ENCODE peak calls at places on chromosomes 5 and 9, in seven cellular contexts. A, E, N, L, S, Q and I are unnamed samples. For H3K27me3, the result is how much of the 10 kb centered on the place peaks cover.

GRCh38 chr9:90943341-90943740 is 141.7 kb downstream of the SYK start:
- DNase-seq in A (no peak), E (no peak), N (peak), L (no peak), S (no peak), Q (no peak), I (no peak)

GRCh38 chr9:18233776-18234445 is 240.0 kb upstream of the ADAMTSL1 start:
- DNase-seq in A (no peak), E (no peak), N (no peak), L (no peak), S (no peak), Q (no peak), I (no peak)

GRCh38 chr9:123359546-123359945 is 3.5 kb downstream of the CRB2 start:
- DNase-seq in A (no peak), E (no peak), N (no peak), L (no peak), S (no peak), Q (no peak), I (no peak)

GRCh38 chr5:80326468-80326867 is 6.7 kb downstream of the SPZ1 start:
- DNase-seq in A (no peak), E (no peak), N (no peak), L (no peak), S (no peak), Q (no peak), I (no peak)

GRCh38 chr5:135309391-135310327 is 89.4 kb downstream of the MACROH2A1 start:
- DNase-seq in A (no peak), E (no peak), N (no peak), L (no peak), S (peak), Q (no peak), I (no peak)

GRCh38 chr9:135702002-135702721 is at the start of gene KCNT1:
- DNase-seq in A (peak), E (no peak), N (peak), L (peak), S (no peak), Q (peak), I (peak)

GRCh38 chr9:93252781-93253530 is 69.0 kb downstream of the WNK2 start:
- DNase-seq in A (no peak), E (no peak), N (no peak), L (peak), S (no peak), Q (no peak), I (no peak)

GRCh38 chr9:134476942-134477335 is 150.7 kb downstream of the RXRA start:
- DNase-seq in A (no peak), E (no peak), N (no peak), L (no peak), S (no peak), Q (no peak), I (no peak)

GRCh38 chr9:89996717-89997116 is 391.9 kb downstream of the GADD45G start:
- DNase-seq in A (no peak), E (peak), N (no peak), L (no peak), S (no peak), Q (no peak), I (no peak)

GRCh38 chr9:121282309-121283071 is 14.5 kb downstream of the GSN start:
- DNase-seq in A (peak), E (no peak), N (peak), L (peak), S (peak), Q (no peak), I (no peak)

GRCh38 chr5:79295096-79295495 is 59.2 kb downstream of the JMY start:
- DNase-seq in A (no peak), E (no peak), N (no peak), L (no peak), S (no peak), Q (no peak), I (no peak)

GRCh38 chr5:135535820-135536801 is at the start of gene NEUROG1:
- DNase-seq in A (no peak), E (no peak), N (no peak), L (no peak), S (no peak), Q (no peak), I (no peak)

GRCh38 chr5:135828793-135829150 is 5.7 kb upstream of the SLC25A48 start:
- DNase-seq in A (no peak), E (no peak), N (no peak), L (no peak), S (no peak), Q (no peak), I (no peak)

GRCh38 chr5:112848116-112848811 is 12.8 kb upstream of the SRP19 start:
- DNase-seq in A (peak), E (peak), N (peak), L (no peak), S (peak), Q (no peak), I (peak)

GRCh38 chr9:84781431-84781830 is 111.9 kb downstream of the NTRK2 start:
- DNase-seq in A (peak), E (peak), N (peak), L (no peak), S (no peak), Q (no peak), I (peak)

GRCh38 chr5:13985736-13986418 is 41.4 kb upstream of the DNAH5 start:
- DNase-seq in A (peak), E (peak), N (peak), L (no peak), S (peak), Q (no peak), I (peak)

GRCh38 chr9:19378647-19379046 is 1.4 kb downstream of the RPS6 start:
- DNase-seq in A (no peak), E (no peak), N (no peak), L (no peak), S (no peak), Q (no peak), I (no peak)

GRCh38 chr9:134515026-134515821 is 126.4 kb upstream of the COL5A1 start:
- DNase-seq in A (peak), E (no peak), N (no peak), L (peak), S (no peak), Q (no peak), I (no peak)

GRCh38 chr9:33297455-33297854 is 7.1 kb downstream of the NFX1 start:
- DNase-seq in A (no peak), E (no peak), N (no peak), L (no peak), S (no peak), Q (no peak), I (no peak)

GRCh38 chr5:131720714-131721113 is 76.1 kb downstream of the FNIP1 start:
- DNase-seq in A (peak), E (no peak), N (no peak), L (no peak), S (no peak), Q (no peak), I (no peak)

GRCh38 chr5:134174841-134175839 is 1.6 kb downstream of the SKP1 start:
- DNase-seq in A (peak), E (peak), N (peak), L (no peak), S (no peak), Q (no peak), I (peak)

GRCh38 chr9:32899181-32899580 is 102.2 kb downstream of the APTX start:
- DNase-seq in A (no peak), E (no peak), N (peak), L (no peak), S (no peak), Q (no peak), I (no peak)

GRCh38 chr9:128056086-128056485 is 11.0 kb downstream of the NAIF1 start:
- DNase-seq in A (no peak), E (no peak), N (no peak), L (no peak), S (no peak), Q (no peak), I (no peak)

GRCh38 chr9:128056887-128057723 is 10.0 kb downstream of the NAIF1 start:
- DNase-seq in A (no peak), E (peak), N (no peak), L (no peak), S (no peak), Q (no peak), I (no peak)

GRCh38 chr9:128059365-128059983 is 7.6 kb downstream of the NAIF1 start:
- DNase-seq in A (no peak), E (no peak), N (no peak), L (no peak), S (no peak), Q (no peak), I (no peak)

GRCh38 chr9:128055222-128056040 is 11.7 kb downstream of the NAIF1 start:
- DNase-seq in A (peak), E (no peak), N (no peak), L (peak), S (no peak), Q (no peak), I (no peak)

GRCh38 chr9:128057724-128058409 is 9.3 kb downstream of the NAIF1 start:
- DNase-seq in A (no peak), E (peak), N (no peak), L (no peak), S (no peak), Q (no peak), I (no peak)
- H3K4me3 ChIP-seq in A (no peak), E (peak), N (no peak), L (no peak), S (no peak), Q (no peak), I (no peak)

DNA sequence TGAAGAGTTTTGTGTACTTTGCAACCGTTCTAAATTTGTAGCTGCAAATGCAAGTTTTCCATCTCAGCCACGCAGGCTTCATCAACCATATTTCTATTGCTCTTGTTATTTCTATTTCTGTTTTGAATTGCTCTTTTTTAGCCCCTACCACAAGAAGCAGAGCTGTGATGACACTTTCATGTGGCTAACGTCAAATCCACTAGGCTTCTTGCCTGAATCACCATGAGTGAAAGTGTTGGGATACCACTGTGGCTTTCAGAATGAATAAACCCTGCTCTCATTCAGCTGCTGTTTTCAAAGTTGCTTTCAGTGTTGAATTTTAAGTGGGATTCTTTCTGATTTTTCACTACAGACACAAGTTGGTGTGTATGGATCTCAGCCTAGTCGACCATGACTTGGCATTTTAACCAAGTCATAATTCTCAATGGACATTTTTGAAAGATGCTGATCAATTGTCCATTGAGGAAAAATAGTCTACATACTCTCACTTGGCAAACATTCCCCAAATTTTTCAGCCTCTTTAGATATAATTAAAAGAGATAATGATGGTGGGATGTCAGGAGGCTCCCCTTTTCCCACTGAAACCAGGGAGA is 41.0 kb upstream of the MTAP start:
- DNase-seq in A (no peak), E (no peak), N (no peak), L (no peak), S (no peak), Q (no peak), I (no peak)
- H3K27me3 ChIP-seq in A (half or more), E (under half), N (under half), L (under half), S (under half), Q (under half), I (under half)

DNA sequence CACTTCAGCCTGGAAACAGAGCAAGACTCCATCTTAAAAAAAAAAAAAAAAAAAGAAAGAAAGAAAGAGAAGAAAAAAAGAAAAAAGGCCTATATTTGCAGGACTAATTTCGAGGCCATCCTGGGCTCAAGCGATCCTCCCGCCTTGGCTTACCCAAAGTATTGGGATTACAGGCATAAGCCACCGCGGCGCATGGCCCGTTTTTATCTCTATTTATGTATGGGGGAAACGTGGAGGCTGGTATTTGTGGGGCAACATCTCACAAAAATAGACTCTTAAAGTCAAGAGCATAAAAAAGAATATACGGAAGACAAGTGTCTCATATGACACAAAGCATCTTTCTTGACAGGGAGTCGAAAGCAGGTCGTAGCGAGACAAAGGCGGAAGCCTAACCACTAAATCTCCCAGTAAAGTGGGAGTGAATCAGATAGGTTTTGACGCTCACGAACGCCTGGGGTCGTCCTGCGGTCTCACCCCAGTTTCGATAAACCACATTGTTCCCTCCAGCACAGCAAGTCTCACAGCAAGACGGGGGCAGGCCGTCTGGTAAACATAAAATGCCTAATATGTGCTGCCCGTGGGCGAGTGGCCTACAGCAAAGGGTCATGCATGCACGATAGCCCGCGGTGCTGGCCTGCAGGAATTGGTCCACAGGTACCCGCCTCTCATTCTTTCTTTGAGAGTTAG is 1.8 kb upstream of the TRIM41 start:
- DNase-seq in A (no peak), E (no peak), N (no peak), L (no peak), S (no peak), Q (peak), I (no peak)
- H3K4me3 ChIP-seq in A (peak), E (peak), N (no peak), L (peak), S (no peak), Q (peak), I (peak)

DNA sequence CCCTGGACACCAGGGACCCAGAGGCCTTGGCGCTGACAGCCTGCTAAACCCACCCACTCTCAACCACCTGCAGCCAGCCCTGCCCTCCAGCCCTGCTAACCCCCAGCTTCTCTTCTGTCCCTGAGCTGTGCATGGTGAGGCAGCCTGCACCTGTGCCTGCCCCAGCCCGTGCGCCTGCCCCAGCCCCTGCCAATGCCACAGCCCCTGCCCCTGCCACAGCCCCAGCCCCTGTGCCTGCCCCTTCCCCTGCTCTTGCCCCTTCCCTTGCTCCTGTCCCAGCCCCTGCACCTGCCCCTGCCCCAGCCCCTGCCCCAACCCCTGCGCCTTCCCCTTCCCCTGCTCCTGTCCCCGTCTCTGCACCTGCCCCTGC is 43.3 kb upstream of the IRX4 start:
- DNase-seq in A (no peak), E (no peak), N (no peak), L (no peak), S (no peak), Q (no peak), I (no peak)
- H3K27me3 ChIP-seq in A (under half), E (under half), N (under half), L (under half), S (under half), Q (under half), I (under half)

GRCh38 chr5:125348221-125348692 is 601.8 kb upstream of the ZNF608 start:
- DNase-seq in A (peak), E (no peak), N (no peak), L (no peak), S (no peak), Q (no peak), I (no peak)

GRCh38 chr5:125346316-125346715 is 599.9 kb upstream of the ZNF608 start:
- DNase-seq in A (no peak), E (no peak), N (no peak), L (no peak), S (no peak), Q (no peak), I (no peak)

GRCh38 chr5:125342938-125343401 is 596.5 kb upstream of the ZNF608 start:
- DNase-seq in A (peak), E (no peak), N (no peak), L (no peak), S (no peak), Q (no peak), I (peak)

GRCh38 chr5:125349432-125349831 is 603.0 kb upstream of the ZNF608 start:
- DNase-seq in A (peak), E (no peak), N (no peak), L (no peak), S (peak), Q (no peak), I (peak)

DNA sequence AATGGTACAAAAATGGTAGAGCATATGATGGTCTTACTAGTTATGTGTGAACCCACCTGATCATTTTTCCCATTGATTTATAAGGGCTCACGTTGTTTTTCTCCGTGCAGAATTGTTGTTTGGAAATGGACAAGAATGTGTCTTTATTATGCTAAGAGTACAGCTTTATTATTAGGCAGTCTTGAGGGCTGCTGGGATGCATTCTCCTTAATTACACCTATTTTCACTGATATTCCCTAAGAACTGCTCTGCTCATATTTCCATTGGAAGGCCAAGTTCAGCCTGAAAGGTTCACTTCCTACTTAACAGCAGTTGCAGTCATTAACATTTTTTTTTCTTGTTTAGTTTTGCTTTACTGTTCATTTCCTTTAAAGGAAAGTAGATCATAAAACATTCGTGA is 602.5 kb upstream of the ZNF608 start:
- DNase-seq in A (no peak), E (no peak), N (no peak), L (no peak), S (no peak), Q (no peak), I (no peak)
- H3K4me3 ChIP-seq in A (no peak), E (no peak), N (no peak), L (no peak), S (no peak), Q (no peak), I (no peak)

GRCh38 chr5:168152660-168153059 is 138.8 kb upstream of the WWC1 start:
- DNase-seq in A (peak), E (no peak), N (peak), L (no peak), S (no peak), Q (no peak), I (no peak)

GRCh38 chr5:168147536-168148460 is 143.6 kb upstream of the WWC1 start:
- DNase-seq in A (no peak), E (no peak), N (no peak), L (no peak), S (no peak), Q (no peak), I (no peak)

GRCh38 chr5:168153263-168153930 is 138.0 kb upstream of the WWC1 start:
- DNase-seq in A (no peak), E (no peak), N (no peak), L (no peak), S (no peak), Q (no peak), I (no peak)

GRCh38 chr5:168155585-168155984 is 135.9 kb upstream of the WWC1 start:
- DNase-seq in A (no peak), E (no peak), N (no peak), L (no peak), S (no peak), Q (no peak), I (no peak)

GRCh38 chr5:168151041-168151440 is 140.4 kb upstream of the WWC1 start:
- DNase-seq in A (no peak), E (no peak), N (no peak), L (no peak), S (no peak), Q (no peak), I (no peak)
- H3K27me3 ChIP-seq in A (under half), E (under half), N (under half), L (under half), S (under half), Q (under half), I (under half)

GRCh38 chr5:68436686-68437520 is 221.3 kb downstream of the PIK3R1 start:
- DNase-seq in A (peak), E (no peak), N (no peak), L (no peak), S (no peak), Q (no peak), I (no peak)

GRCh38 chr5:68431601-68432337 is 216.2 kb downstream of the PIK3R1 start:
- DNase-seq in A (no peak), E (no peak), N (no peak), L (no peak), S (no peak), Q (no peak), I (no peak)

GRCh38 chr5:68435611-68436010 is 220.1 kb downstream of the PIK3R1 start:
- DNase-seq in A (no peak), E (no peak), N (no peak), L (no peak), S (no peak), Q (no peak), I (no peak)

GRCh38 chr5:68432682-68433081 is 217.1 kb downstream of the PIK3R1 start:
- DNase-seq in A (no peak), E (no peak), N (no peak), L (no peak), S (no peak), Q (peak), I (no peak)

GRCh38 chr5:68433921-68434879 is 218.6 kb downstream of the PIK3R1 start:
- DNase-seq in A (peak), E (peak), N (peak), L (peak), S (peak), Q (peak), I (peak)
- H3K4me3 ChIP-seq in A (no peak), E (no peak), N (no peak), L (no peak), S (no peak), Q (peak), I (no peak)